ENCODE peak calls at places on chromosomes 13 and 19, in ten cellular contexts. One of them, this sample, is unnamed.

GRCh38 chr19:36236946-36237310 is 22.0 kb downstream of the ZNF146 start:
- DNase-seq in neural crest cell: no peak
- DNase-seq in tibial nerve: no peak
- DNase-seq in activated naive CD4-positive, alpha-beta T cell: no peak
- DNase-seq in activated CD4-positive, alpha-beta T cell treated with anti-CD3 and anti-CD28 coated beads for 48 hours: no peak
- DNase-seq in SK-N-SH: no peak
- DNase-seq in GM20000: no peak
- DNase-seq in hepatic stellate cell: no peak
- DNase-seq in OCI-M1: no peak
- DNase-seq in heart left ventricle: no peak
- DNase-seq in this sample: no peak

GRCh38 chr13:44697058-44697457 is 120.9 kb upstream of the TSC22D1 start:
- DNase-seq in GM20000: no peak
- DNase-seq in SK-N-SH: no peak
- DNase-seq in hepatic stellate cell: no peak
- DNase-seq in heart left ventricle: no peak
- DNase-seq in activated naive CD4-positive, alpha-beta T cell: no peak
- DNase-seq in activated CD4-positive, alpha-beta T cell treated with anti-CD3 and anti-CD28 coated beads for 48 hours: no peak
- DNase-seq in neural crest cell: no peak
- DNase-seq in tibial nerve: no peak
- DNase-seq in OCI-M1: peak
- DNase-seq in this sample: no peak

GRCh38 chr19:49347835-49348234 is 12.6 kb downstream of the CD37 start:
- DNase-seq in tibial nerve: peak
- DNase-seq in OCI-M1: peak
- DNase-seq in SK-N-SH: peak
- DNase-seq in activated CD4-positive, alpha-beta T cell treated with anti-CD3 and anti-CD28 coated beads for 48 hours: peak
- DNase-seq in hepatic stellate cell: peak
- DNase-seq in activated naive CD4-positive, alpha-beta T cell: no peak
- DNase-seq in neural crest cell: no peak
- DNase-seq in heart left ventricle: no peak
- DNase-seq in GM20000: no peak
- DNase-seq in this sample: peak

GRCh38 chr13:94617389-94618000 is 15.8 kb downstream of the GPR180 start:
- DNase-seq in OCI-M1: peak
- DNase-seq in heart left ventricle: no peak
- DNase-seq in neural crest cell: no peak
- DNase-seq in activated CD4-positive, alpha-beta T cell treated with anti-CD3 and anti-CD28 coated beads for 48 hours: peak
- DNase-seq in hepatic stellate cell: no peak
- DNase-seq in GM20000: no peak
- DNase-seq in activated naive CD4-positive, alpha-beta T cell: no peak
- DNase-seq in tibial nerve: peak
- DNase-seq in SK-N-SH: peak
- DNase-seq in this sample: no peak

GRCh38 chr13:51435002-51435578 is 17.7 kb downstream of the INTS6 start:
- DNase-seq in hepatic stellate cell: no peak
- DNase-seq in heart left ventricle: no peak
- DNase-seq in GM20000: no peak
- DNase-seq in SK-N-SH: peak
- DNase-seq in OCI-M1: peak
- DNase-seq in tibial nerve: no peak
- DNase-seq in neural crest cell: no peak
- DNase-seq in activated CD4-positive, alpha-beta T cell treated with anti-CD3 and anti-CD28 coated beads for 48 hours: no peak
- DNase-seq in activated naive CD4-positive, alpha-beta T cell: no peak
- DNase-seq in this sample: no peak

GRCh38 chr13:83880275-83881027 is 1.8 kb downstream of the SLITRK1 start:
- DNase-seq in OCI-M1: no peak
- DNase-seq in tibial nerve: no peak
- DNase-seq in neural crest cell: no peak
- DNase-seq in SK-N-SH: no peak
- DNase-seq in activated naive CD4-positive, alpha-beta T cell: no peak
- DNase-seq in GM20000: no peak
- DNase-seq in hepatic stellate cell: no peak
- DNase-seq in heart left ventricle: no peak
- DNase-seq in activated CD4-positive, alpha-beta T cell treated with anti-CD3 and anti-CD28 coated beads for 48 hours: no peak
- DNase-seq in this sample: no peak

GRCh38 chr19:51098366-51099069 is 9.7 kb downstream of the CTU1 start:
- DNase-seq in hepatic stellate cell: no peak
- DNase-seq in GM20000: peak
- DNase-seq in activated CD4-positive, alpha-beta T cell treated with anti-CD3 and anti-CD28 coated beads for 48 hours: peak
- DNase-seq in neural crest cell: no peak
- DNase-seq in OCI-M1: no peak
- DNase-seq in SK-N-SH: no peak
- DNase-seq in heart left ventricle: peak
- DNase-seq in tibial nerve: no peak
- DNase-seq in activated naive CD4-positive, alpha-beta T cell: peak
- DNase-seq in this sample: no peak

GRCh38 chr13:30031488-30031887 is 181.1 kb upstream of the UBL3 start:
- DNase-seq in heart left ventricle: no peak
- DNase-seq in activated naive CD4-positive, alpha-beta T cell: no peak
- DNase-seq in hepatic stellate cell: no peak
- DNase-seq in neural crest cell: no peak
- DNase-seq in tibial nerve: no peak
- DNase-seq in SK-N-SH: no peak
- DNase-seq in GM20000: no peak
- DNase-seq in OCI-M1: no peak
- DNase-seq in activated CD4-positive, alpha-beta T cell treated with anti-CD3 and anti-CD28 coated beads for 48 hours: no peak
- DNase-seq in this sample: no peak

GRCh38 chr13:71820699-71821098 is 46.3 kb downstream of the DACH1 start:
- DNase-seq in OCI-M1: peak
- DNase-seq in tibial nerve: no peak
- DNase-seq in heart left ventricle: no peak
- DNase-seq in hepatic stellate cell: no peak
- DNase-seq in SK-N-SH: no peak
- DNase-seq in activated CD4-positive, alpha-beta T cell treated with anti-CD3 and anti-CD28 coated beads for 48 hours: no peak
- DNase-seq in activated naive CD4-positive, alpha-beta T cell: no peak
- DNase-seq in neural crest cell: no peak
- DNase-seq in GM20000: no peak
- DNase-seq in this sample: no peak

GRCh38 chr19:2542341-2543069 is 66.6 kb downstream of the GADD45B start:
- DNase-seq in tibial nerve: no peak
- DNase-seq in heart left ventricle: no peak
- DNase-seq in activated CD4-positive, alpha-beta T cell treated with anti-CD3 and anti-CD28 coated beads for 48 hours: no peak
- DNase-seq in hepatic stellate cell: no peak
- DNase-seq in SK-N-SH: no peak
- DNase-seq in activated naive CD4-positive, alpha-beta T cell: no peak
- DNase-seq in OCI-M1: no peak
- DNase-seq in GM20000: no peak
- DNase-seq in neural crest cell: no peak
- DNase-seq in this sample: no peak

GRCh38 chr19:46746281-46746965 is at the start of gene STRN4:
- DNase-seq in activated naive CD4-positive, alpha-beta T cell: peak
- DNase-seq in SK-N-SH: peak
- DNase-seq in activated CD4-positive, alpha-beta T cell treated with anti-CD3 and anti-CD28 coated beads for 48 hours: peak
- DNase-seq in heart left ventricle: no peak
- DNase-seq in tibial nerve: no peak
- DNase-seq in hepatic stellate cell: peak
- DNase-seq in OCI-M1: peak
- DNase-seq in neural crest cell: peak
- DNase-seq in GM20000: peak
- DNase-seq in this sample: no peak

GRCh38 chr19:38657633-38658222 is 10.3 kb downstream of the ACTN4 start:
- DNase-seq in GM20000: no peak
- DNase-seq in hepatic stellate cell: no peak
- DNase-seq in SK-N-SH: no peak
- DNase-seq in tibial nerve: no peak
- DNase-seq in OCI-M1: no peak
- DNase-seq in neural crest cell: no peak
- DNase-seq in heart left ventricle: no peak
- DNase-seq in activated naive CD4-positive, alpha-beta T cell: no peak
- DNase-seq in activated CD4-positive, alpha-beta T cell treated with anti-CD3 and anti-CD28 coated beads for 48 hours: peak
- DNase-seq in this sample: peak

GRCh38 chr13:110055089-110055488 is 251.9 kb downstream of the COL4A1 start:
- DNase-seq in activated CD4-positive, alpha-beta T cell treated with anti-CD3 and anti-CD28 coated beads for 48 hours: no peak
- DNase-seq in GM20000: peak
- DNase-seq in activated naive CD4-positive, alpha-beta T cell: no peak
- DNase-seq in tibial nerve: no peak
- DNase-seq in heart left ventricle: no peak
- DNase-seq in SK-N-SH: no peak
- DNase-seq in hepatic stellate cell: no peak
- DNase-seq in neural crest cell: no peak
- DNase-seq in OCI-M1: no peak
- DNase-seq in this sample: no peak

GRCh38 chr13:71867101-71867814 is at the start of gene DACH1:
- DNase-seq in GM20000: peak
- DNase-seq in SK-N-SH: peak
- DNase-seq in OCI-M1: peak
- DNase-seq in heart left ventricle: peak
- DNase-seq in activated CD4-positive, alpha-beta T cell treated with anti-CD3 and anti-CD28 coated beads for 48 hours: peak
- DNase-seq in hepatic stellate cell: peak
- DNase-seq in neural crest cell: peak
- DNase-seq in tibial nerve: peak
- DNase-seq in activated naive CD4-positive, alpha-beta T cell: no peak
- DNase-seq in this sample: no peak

GRCh38 chr13:75636339-75637095 is 387 bp downstream of the LMO7 start:
- DNase-seq in activated CD4-positive, alpha-beta T cell treated with anti-CD3 and anti-CD28 coated beads for 48 hours: peak
- DNase-seq in hepatic stellate cell: peak
- DNase-seq in tibial nerve: peak
- DNase-seq in SK-N-SH: peak
- DNase-seq in GM20000: peak
- DNase-seq in activated naive CD4-positive, alpha-beta T cell: peak
- DNase-seq in neural crest cell: no peak
- DNase-seq in heart left ventricle: peak
- DNase-seq in OCI-M1: no peak
- DNase-seq in this sample: no peak

GRCh38 chr13:24821207-24821606 is 57.2 kb downstream of the RNF17 start:
- DNase-seq in hepatic stellate cell: no peak
- DNase-seq in SK-N-SH: no peak
- DNase-seq in heart left ventricle: no peak
- DNase-seq in GM20000: no peak
- DNase-seq in tibial nerve: no peak
- DNase-seq in activated CD4-positive, alpha-beta T cell treated with anti-CD3 and anti-CD28 coated beads for 48 hours: no peak
- DNase-seq in activated naive CD4-positive, alpha-beta T cell: no peak
- DNase-seq in OCI-M1: no peak
- DNase-seq in neural crest cell: no peak
- DNase-seq in this sample: no peak

GRCh38 chr19:2149980-2150793 is 1.2 kb downstream of the AP3D1 start:
- DNase-seq in activated CD4-positive, alpha-beta T cell treated with anti-CD3 and anti-CD28 coated beads for 48 hours: peak
- DNase-seq in GM20000: peak
- DNase-seq in hepatic stellate cell: no peak
- DNase-seq in SK-N-SH: peak
- DNase-seq in OCI-M1: peak
- DNase-seq in heart left ventricle: no peak
- DNase-seq in tibial nerve: no peak
- DNase-seq in activated naive CD4-positive, alpha-beta T cell: no peak
- DNase-seq in neural crest cell: no peak
- DNase-seq in this sample: no peak

GRCh38 chr13:110360598-110360997 is 53.5 kb downstream of the COL4A2 start:
- DNase-seq in hepatic stellate cell: no peak
- DNase-seq in activated CD4-positive, alpha-beta T cell treated with anti-CD3 and anti-CD28 coated beads for 48 hours: no peak
- DNase-seq in OCI-M1: no peak
- DNase-seq in activated naive CD4-positive, alpha-beta T cell: no peak
- DNase-seq in tibial nerve: no peak
- DNase-seq in SK-N-SH: no peak
- DNase-seq in neural crest cell: no peak
- DNase-seq in heart left ventricle: no peak
- DNase-seq in GM20000: no peak
- DNase-seq in this sample: no peak

GRCh38 chr13:105462981-105463380 is 1072.5 kb downstream of the EFNB2 start:
- DNase-seq in hepatic stellate cell: no peak
- DNase-seq in neural crest cell: no peak
- DNase-seq in tibial nerve: no peak
- DNase-seq in heart left ventricle: no peak
- DNase-seq in SK-N-SH: peak
- DNase-seq in activated naive CD4-positive, alpha-beta T cell: no peak
- DNase-seq in activated CD4-positive, alpha-beta T cell treated with anti-CD3 and anti-CD28 coated beads for 48 hours: no peak
- DNase-seq in OCI-M1: no peak
- DNase-seq in GM20000: no peak
- DNase-seq in this sample: no peak

GRCh38 chr19:28874742-28875141 is 338.2 kb downstream of the UQCRFS1 start:
- DNase-seq in neural crest cell: no peak
- DNase-seq in OCI-M1: no peak
- DNase-seq in tibial nerve: no peak
- DNase-seq in activated naive CD4-positive, alpha-beta T cell: no peak
- DNase-seq in heart left ventricle: no peak
- DNase-seq in SK-N-SH: no peak
- DNase-seq in GM20000: no peak
- DNase-seq in hepatic stellate cell: no peak
- DNase-seq in activated CD4-positive, alpha-beta T cell treated with anti-CD3 and anti-CD28 coated beads for 48 hours: no peak
- DNase-seq in this sample: no peak

GRCh38 chr19:48355555-48355954 is 8.2 kb downstream of the TMEM143 start:
- DNase-seq in activated naive CD4-positive, alpha-beta T cell: no peak
- DNase-seq in SK-N-SH: no peak
- DNase-seq in hepatic stellate cell: no peak
- DNase-seq in GM20000: no peak
- DNase-seq in OCI-M1: no peak
- DNase-seq in heart left ventricle: no peak
- DNase-seq in tibial nerve: no peak
- DNase-seq in neural crest cell: no peak
- DNase-seq in activated CD4-positive, alpha-beta T cell treated with anti-CD3 and anti-CD28 coated beads for 48 hours: no peak
- DNase-seq in this sample: no peak

GRCh38 chr13:65959305-65959704 is 1270.8 kb downstream of the PCDH9 start:
- DNase-seq in heart left ventricle: no peak
- DNase-seq in neural crest cell: no peak
- DNase-seq in hepatic stellate cell: no peak
- DNase-seq in OCI-M1: no peak
- DNase-seq in GM20000: no peak
- DNase-seq in activated naive CD4-positive, alpha-beta T cell: no peak
- DNase-seq in activated CD4-positive, alpha-beta T cell treated with anti-CD3 and anti-CD28 coated beads for 48 hours: no peak
- DNase-seq in tibial nerve: no peak
- DNase-seq in SK-N-SH: no peak
- DNase-seq in this sample: peak

GRCh38 chr13:21894091-21894490 is 223.2 kb downstream of the FGF9 start:
- DNase-seq in OCI-M1: no peak
- DNase-seq in activated naive CD4-positive, alpha-beta T cell: no peak
- DNase-seq in neural crest cell: no peak
- DNase-seq in GM20000: no peak
- DNase-seq in activated CD4-positive, alpha-beta T cell treated with anti-CD3 and anti-CD28 coated beads for 48 hours: no peak
- DNase-seq in heart left ventricle: no peak
- DNase-seq in hepatic stellate cell: no peak
- DNase-seq in SK-N-SH: no peak
- DNase-seq in tibial nerve: no peak
- DNase-seq in this sample: no peak

GRCh38 chr19:49906879-49907564 is 10.3 kb upstream of the IL4I1 start:
- DNase-seq in heart left ventricle: no peak
- DNase-seq in activated naive CD4-positive, alpha-beta T cell: no peak
- DNase-seq in hepatic stellate cell: no peak
- DNase-seq in neural crest cell: no peak
- DNase-seq in OCI-M1: no peak
- DNase-seq in activated CD4-positive, alpha-beta T cell treated with anti-CD3 and anti-CD28 coated beads for 48 hours: no peak
- DNase-seq in SK-N-SH: no peak
- DNase-seq in tibial nerve: no peak
- DNase-seq in GM20000: no peak
- DNase-seq in this sample: no peak

GRCh38 chr19:52139291-52140076 is at the start of gene ZNF616:
- DNase-seq in heart left ventricle: peak
- DNase-seq in activated CD4-positive, alpha-beta T cell treated with anti-CD3 and anti-CD28 coated beads for 48 hours: peak
- DNase-seq in OCI-M1: peak
- DNase-seq in GM20000: peak
- DNase-seq in activated naive CD4-positive, alpha-beta T cell: peak
- DNase-seq in tibial nerve: peak
- DNase-seq in SK-N-SH: peak
- DNase-seq in neural crest cell: peak
- DNase-seq in hepatic stellate cell: peak
- DNase-seq in this sample: peak

GRCh38 chr19:44723952-44724319 is 24.6 kb upstream of the BCL3 start:
- DNase-seq in neural crest cell: peak
- DNase-seq in activated naive CD4-positive, alpha-beta T cell: peak
- DNase-seq in hepatic stellate cell: peak
- DNase-seq in tibial nerve: peak
- DNase-seq in GM20000: peak
- DNase-seq in heart left ventricle: peak
- DNase-seq in OCI-M1: peak
- DNase-seq in activated CD4-positive, alpha-beta T cell treated with anti-CD3 and anti-CD28 coated beads for 48 hours: peak
- DNase-seq in SK-N-SH: peak
- DNase-seq in this sample: no peak

GRCh38 chr19:2308114-2308556 is at the start of gene LINGO3:
- DNase-seq in heart left ventricle: no peak
- DNase-seq in tibial nerve: no peak
- DNase-seq in GM20000: no peak
- DNase-seq in neural crest cell: no peak
- DNase-seq in activated naive CD4-positive, alpha-beta T cell: no peak
- DNase-seq in OCI-M1: no peak
- DNase-seq in activated CD4-positive, alpha-beta T cell treated with anti-CD3 and anti-CD28 coated beads for 48 hours: no peak
- DNase-seq in SK-N-SH: peak
- DNase-seq in hepatic stellate cell: no peak
- DNase-seq in this sample: no peak

GRCh38 chr19:51511353-51511752 is 9.8 kb upstream of the SIGLEC12 start:
- DNase-seq in GM20000: peak
- DNase-seq in hepatic stellate cell: peak
- DNase-seq in activated CD4-positive, alpha-beta T cell treated with anti-CD3 and anti-CD28 coated beads for 48 hours: peak
- DNase-seq in tibial nerve: no peak
- DNase-seq in OCI-M1: peak
- DNase-seq in SK-N-SH: peak
- DNase-seq in heart left ventricle: no peak
- DNase-seq in activated naive CD4-positive, alpha-beta T cell: no peak
- DNase-seq in neural crest cell: no peak
- DNase-seq in this sample: no peak